ENCODE peak calls at places on chromosomes 2 and 18, in nine cellular contexts. C is psoas muscle; L is ovary; S is astrocyte of the cerebellum; Q is SK-N-SH; M is AG10803; T is CD8-positive, alpha-beta T cell; E is fibroblast of mammary gland; K is OCI-LY7. V is an unnamed sample.

GRCh38 chr2:69755862-69756467 is 14.0 kb downstream of the ANXA4 start:
- DNase-seq in C (no peak), L (no peak), S (no peak), Q (no peak), M (peak), T (no peak), E (peak), K (no peak), V (peak)

GRCh38 chr2:21231985-21232384 is 108.2 kb downstream of the TDRD15 start:
- DNase-seq in C (no peak), L (no peak), S (no peak), Q (no peak), M (no peak), T (no peak), E (no peak), K (peak), V (no peak)

GRCh38 chr18:13035249-13035914 is 44.2 kb downstream of the CEP192 start:
- DNase-seq in C (no peak), L (no peak), S (peak), Q (no peak), M (peak), T (no peak), E (peak), K (no peak), V (no peak)

GRCh38 chr2:119367472-119368099 is 809 bp downstream of the DBI start:
- DNase-seq in C (peak), L (no peak), S (no peak), Q (peak), M (peak), T (peak), E (peak), K (peak), V (no peak)

GRCh38 chr2:20439503-20439902 is 7.4 kb upstream of the RHOB start:
- DNase-seq in C (peak), L (no peak), S (no peak), Q (no peak), M (no peak), T (no peak), E (no peak), K (no peak), V (no peak)

GRCh38 chr2:232523682-232524597 is 2.0 kb upstream of the CHRND start:
- DNase-seq in C (peak), L (peak), S (no peak), Q (peak), M (peak), T (no peak), E (peak), K (peak), V (no peak)

GRCh38 chr2:55952415-55952814 is 28.8 kb upstream of the EFEMP1 start:
- DNase-seq in C (no peak), L (no peak), S (no peak), Q (no peak), M (no peak), T (no peak), E (no peak), K (peak), V (no peak)

GRCh38 chr2:107405261-107405660 is 421.4 kb upstream of the RGPD4 start:
- DNase-seq in C (no peak), L (no peak), S (no peak), Q (no peak), M (no peak), T (no peak), E (no peak), K (no peak), V (no peak)

GRCh38 chr2:180943275-180943674 is 37.1 kb upstream of the UBE2E3 start:
- DNase-seq in C (no peak), L (no peak), S (no peak), Q (no peak), M (no peak), T (no peak), E (no peak), K (no peak), V (no peak)

GRCh38 chr18:27845897-27846296 is 331.0 kb downstream of the CDH2 start:
- DNase-seq in C (no peak), L (no peak), S (no peak), Q (no peak), M (peak), T (no peak), E (no peak), K (no peak), V (no peak)

GRCh38 chr2:27723372-27724144 is 48.0 kb upstream of the MRPL33 start:
- DNase-seq in C (peak), L (peak), S (peak), Q (peak), M (peak), T (peak), E (peak), K (peak), V (no peak)

GRCh38 chr2:181393472-181393871 is 63.7 kb upstream of the ITGA4 start:
- DNase-seq in C (no peak), L (no peak), S (peak), Q (peak), M (peak), T (no peak), E (peak), K (no peak), V (no peak)

GRCh38 chr2:147327636-147328035 is 517.2 kb upstream of the ACVR2A start:
- DNase-seq in C (no peak), L (no peak), S (no peak), Q (no peak), M (peak), T (no peak), E (peak), K (no peak), V (no peak)

GRCh38 chr2:88053301-88053700 is 2.3 kb downstream of the KRCC1 start:
- DNase-seq in C (no peak), L (no peak), S (no peak), Q (no peak), M (peak), T (no peak), E (peak), K (no peak), V (peak)

GRCh38 chr2:10717630-10718029 is 3.8 kb upstream of the ATP6V1C2 start:
- DNase-seq in C (no peak), L (no peak), S (peak), Q (no peak), M (peak), T (no peak), E (peak), K (no peak), V (peak)

GRCh38 chr2:47751856-47752414 is 31.0 kb upstream of the MSH6 start:
- DNase-seq in C (no peak), L (no peak), S (no peak), Q (no peak), M (no peak), T (no peak), E (no peak), K (no peak), V (no peak)

GRCh38 chr18:75455249-75456183 is 28.0 kb upstream of the SMIM21 start:
- DNase-seq in C (peak), L (peak), S (no peak), Q (peak), M (peak), T (no peak), E (peak), K (no peak), V (no peak)

GRCh38 chr2:107418713-107419112 is 408.0 kb upstream of the RGPD4 start:
- DNase-seq in C (no peak), L (no peak), S (no peak), Q (peak), M (no peak), T (no peak), E (no peak), K (no peak), V (no peak)

DNA sequence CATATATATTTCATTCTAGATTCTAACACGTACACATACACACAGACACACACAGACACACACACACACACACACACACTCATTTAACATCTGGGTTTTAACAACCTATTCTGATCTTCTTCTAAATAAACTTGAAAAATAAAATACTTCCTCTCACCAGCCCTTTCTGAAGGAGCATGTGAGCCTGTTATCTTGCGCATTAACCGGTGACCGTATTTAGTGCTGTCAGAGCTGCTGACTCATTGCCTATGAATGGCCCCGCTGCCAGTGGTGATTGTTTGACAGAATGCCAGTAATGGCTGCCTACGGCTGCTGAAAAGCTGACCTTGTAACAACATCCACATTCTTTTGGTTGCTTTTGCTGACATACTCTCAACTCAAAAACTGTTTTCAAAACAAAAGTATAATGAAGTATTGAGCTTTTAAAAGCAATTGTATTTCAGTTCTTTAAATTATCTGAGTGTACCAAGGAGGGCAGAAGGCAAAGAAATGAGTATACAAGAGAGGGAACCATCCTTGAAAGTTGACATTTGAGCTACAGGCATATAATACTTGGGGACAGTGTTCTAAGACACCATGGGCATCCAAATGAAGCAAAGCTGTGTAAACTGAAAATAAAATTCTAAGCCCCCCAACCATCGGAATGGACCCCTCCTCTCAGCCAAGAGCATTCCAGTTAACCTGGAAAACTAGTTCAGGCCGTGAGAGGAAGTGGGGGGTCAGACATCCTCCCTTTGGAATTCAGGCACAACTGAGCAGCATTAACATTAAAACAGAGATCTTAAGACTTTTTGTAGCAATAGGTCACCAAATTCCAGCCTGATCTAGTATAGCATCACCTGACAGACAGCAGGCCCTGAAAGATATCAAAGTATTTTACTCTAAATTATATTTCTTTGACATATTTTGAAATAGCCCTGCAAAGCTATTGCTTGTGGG is 50.2 kb upstream of the DTNA start:
- DNase-seq in C (peak), L (peak), S (peak), Q (peak), M (peak), T (no peak), E (peak), K (no peak), V (peak)
- H3K4me3 ChIP-seq in C (peak), L (no peak), S (no peak), Q (no peak), M (no peak), T (no peak), E (no peak), K (no peak), V (no peak)

GRCh38 chr2:109201465-109202420 is 72.7 kb downstream of the SH3RF3 start:
- DNase-seq in C (no peak), L (no peak), S (no peak), Q (peak), M (peak), T (no peak), E (no peak), K (no peak), V (no peak)
- TF ChIP-seq CTCF in C (no peak), L (no peak), S (no peak), Q (no peak), M (peak), T (no peak), E (no peak), K (no peak), V (no peak)

GRCh38 chr2:74441111-74441689 is 537 bp downstream of the RTKN start:
- DNase-seq in C (no peak), L (no peak), S (no peak), Q (no peak), M (no peak), T (no peak), E (no peak), K (no peak), V (no peak)

GRCh38 chr2:74439373-74440004 is 2.2 kb downstream of the RTKN start:
- DNase-seq in C (no peak), L (no peak), S (no peak), Q (no peak), M (no peak), T (no peak), E (no peak), K (no peak), V (no peak)

GRCh38 chr2:74441690-74442482 is at the start of gene RTKN:
- DNase-seq in C (no peak), L (no peak), S (no peak), Q (no peak), M (no peak), T (peak), E (no peak), K (no peak), V (no peak)

GRCh38 chr2:74440005-74440377 is 1.7 kb downstream of the RTKN start:
- DNase-seq in C (peak), L (no peak), S (no peak), Q (peak), M (peak), T (no peak), E (peak), K (no peak), V (no peak)

GRCh38 chr2:74440378-74441110 is 1.2 kb downstream of the RTKN start:
- DNase-seq in C (peak), L (peak), S (no peak), Q (peak), M (peak), T (peak), E (peak), K (peak), V (peak)
- H3K4me3 ChIP-seq in C (peak), L (peak), S (peak), Q (peak), M (peak), T (no peak), E (peak), K (peak), V (peak)

GRCh38 chr2:133286326-133286922 is 281.8 kb downstream of the NCKAP5 start:
- DNase-seq in C (no peak), L (no peak), S (no peak), Q (no peak), M (peak), T (no peak), E (no peak), K (no peak), V (peak)
- TF ChIP-seq CTCF in C (no peak), L (no peak), S (no peak), Q (no peak), M (peak), T (no peak), E (no peak), K (no peak), V (peak)

V was measured in AG09309.